ENCODE peak calls at places on chromosomes 7 and 10, in seven cellular contexts. O is B cell, B is upper lobe of right lung, F is GM13977, K is GM23338, M is Calu3, P is cardiac muscle cell. U is an unnamed sample.

GRCh38 chr10:5583525-5584175 is 58.9 kb downstream of the CALML3 start:
- DNase-seq in O (no peak), B (peak), F (no peak), K (peak), M (no peak), P (peak), U (no peak)

GRCh38 chr7:129162732-129163131 is 18.2 kb downstream of the TSPAN33 start:
- DNase-seq in O (no peak), B (no peak), F (no peak), K (no peak), M (no peak), P (no peak), U (no peak)

GRCh38 chr7:103343758-103344452 is 662 bp downstream of the DNAJC2 start:
- DNase-seq in O (peak), B (no peak), F (peak), K (peak), M (peak), P (peak), U (no peak)

GRCh38 chr10:23015021-23015707 is 80.2 kb upstream of the MSRB2 start:
- DNase-seq in O (no peak), B (no peak), F (no peak), K (no peak), M (no peak), P (no peak), U (no peak)

GRCh38 chr7:5590596-5591546 is 167.2 kb upstream of the TNRC18 start:
- DNase-seq in O (no peak), B (no peak), F (no peak), K (no peak), M (peak), P (no peak), U (no peak)

GRCh38 chr10:13536674-13537366 is 8.0 kb upstream of the BEND7 start:
- DNase-seq in O (peak), B (no peak), F (peak), K (peak), M (peak), P (peak), U (no peak)

GRCh38 chr7:152414779-152415178 is 21.0 kb downstream of the KMT2C start:
- DNase-seq in O (no peak), B (no peak), F (no peak), K (no peak), M (no peak), P (no peak), U (no peak)

GRCh38 chr10:121658111-121658510 is 59.9 kb upstream of the FGFR2 start:
- DNase-seq in O (no peak), B (no peak), F (no peak), K (no peak), M (no peak), P (no peak), U (no peak)

GRCh38 chr7:31873816-31874597 is 187.0 kb downstream of the PPP1R17 start:
- DNase-seq in O (no peak), B (no peak), F (peak), K (no peak), M (no peak), P (no peak), U (no peak)

GRCh38 chr10:46314046-46314445 is 27.2 kb downstream of the ANTXRL start:
- DNase-seq in O (no peak), B (no peak), F (no peak), K (no peak), M (no peak), P (no peak), U (peak)

GRCh38 chr7:41573017-41573416 is 129.9 kb downstream of the INHBA start:
- DNase-seq in O (no peak), B (no peak), F (no peak), K (no peak), M (peak), P (peak), U (no peak)

GRCh38 chr10:91316486-91316885 is 93.7 kb upstream of the HECTD2 start:
- DNase-seq in O (no peak), B (no peak), F (no peak), K (no peak), M (no peak), P (no peak), U (no peak)

GRCh38 chr7:96920713-96921112 is 84.6 kb upstream of the DLX6 start:
- DNase-seq in O (no peak), B (no peak), F (no peak), K (peak), M (no peak), P (no peak), U (no peak)

GRCh38 chr10:27742195-27742925 is 3.3 kb downstream of the MKX start:
- DNase-seq in O (peak), B (peak), F (peak), K (peak), M (peak), P (peak), U (peak)
- TF ChIP-seq CTCF in O (peak), B (peak), F (peak), K (peak), M (peak), P (peak), U (peak)

GRCh38 chr10:97713828-97714400 is 384 bp downstream of the MARVELD1 start:
- DNase-seq in O (peak), B (no peak), F (peak), K (peak), M (peak), P (peak), U (peak)
- TF ChIP-seq CTCF in O (no peak), B (peak), F (peak), K (peak), M (no peak), P (peak), U (peak)

GRCh38 chr7:20650782-20651181 is 35.3 kb downstream of the ABCB5 start:
- DNase-seq in O (no peak), B (no peak), F (no peak), K (peak), M (no peak), P (no peak), U (no peak)

GRCh38 chr7:20653636-20654035 is 38.2 kb downstream of the ABCB5 start:
- DNase-seq in O (no peak), B (no peak), F (no peak), K (peak), M (no peak), P (peak), U (no peak)

GRCh38 chr7:20647051-20647450 is 31.6 kb downstream of the ABCB5 start:
- DNase-seq in O (no peak), B (no peak), F (no peak), K (no peak), M (no peak), P (no peak), U (no peak)

GRCh38 chr7:20651960-20652544 is 36.6 kb downstream of the ABCB5 start:
- DNase-seq in O (no peak), B (no peak), F (peak), K (no peak), M (peak), P (peak), U (no peak)

GRCh38 chr7:20647908-20648776 is 32.7 kb downstream of the ABCB5 start:
- DNase-seq in O (no peak), B (no peak), F (no peak), K (peak), M (peak), P (peak), U (no peak)
- TF ChIP-seq CTCF in O (no peak), B (no peak), F (peak), K (peak), M (peak), P (peak), U (peak)

GRCh38 chr10:15244635-15245197 is 76.2 kb upstream of the NMT2 start:
- DNase-seq in O (no peak), B (no peak), F (no peak), K (no peak), M (no peak), P (no peak), U (no peak)

DNA sequence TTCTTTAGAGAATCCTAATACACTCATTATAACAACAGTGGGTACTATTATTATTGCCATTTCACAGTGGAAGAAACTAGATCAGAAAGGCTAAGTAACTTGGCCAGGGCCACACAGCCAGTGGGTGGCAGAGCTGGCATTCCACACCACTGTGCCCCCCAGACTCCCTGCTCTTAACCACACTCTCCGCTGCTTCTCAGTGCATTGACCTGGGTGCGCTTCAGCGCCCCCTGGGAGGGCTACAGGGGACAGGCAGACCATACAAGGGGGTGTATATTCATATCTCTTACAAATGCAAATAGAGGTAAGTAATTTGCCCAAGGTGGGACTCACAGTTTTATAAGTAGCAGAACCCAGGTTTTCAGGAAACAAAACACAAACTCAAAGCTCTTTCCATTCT is 77.0 kb upstream of the NMT2 start:
- DNase-seq in O (no peak), B (no peak), F (no peak), K (peak), M (no peak), P (peak), U (no peak)
- TF ChIP-seq CTCF in O (peak), B (peak), F (peak), K (peak), M (peak), P (peak), U (peak)

GRCh38 chr7:94391716-94392390 is 2.8 kb upstream of the COL1A2 start:
- DNase-seq in O (no peak), B (no peak), F (peak), K (peak), M (no peak), P (peak), U (no peak)
- TF ChIP-seq CTCF in O (no peak), B (no peak), F (no peak), K (no peak), M (no peak), P (no peak), U (no peak)

U was measured in type B pancreatic cell.